ENCODE peak calls at places on chromosomes 13 and 19, in seven cellular contexts. One of them, this sample, is unnamed.

GRCh38 chr19:43769256-43769655 is 11.5 kb downstream of the KCNN4 start:
- DNase-seq in HepG2: no peak
- DNase-seq in GM12878: no peak
- DNase-seq in SK-N-SH: no peak
- DNase-seq in HCT116: no peak
- DNase-seq in H1: no peak
- DNase-seq in K562: no peak
- DNase-seq in this sample: no peak

GRCh38 chr19:41359741-41360140 is 4.2 kb downstream of the B9D2 start:
- DNase-seq in HepG2: no peak
- DNase-seq in GM12878: no peak
- DNase-seq in SK-N-SH: no peak
- DNase-seq in HCT116: no peak
- DNase-seq in H1: no peak
- DNase-seq in K562: no peak
- DNase-seq in this sample: no peak

GRCh38 chr13:27915301-27916207 is 4.2 kb upstream of the PDX1 start:
- DNase-seq in HepG2: no peak
- DNase-seq in GM12878: no peak
- DNase-seq in SK-N-SH: no peak
- DNase-seq in HCT116: no peak
- DNase-seq in H1: peak
- DNase-seq in K562: no peak
- DNase-seq in this sample: no peak

GRCh38 chr19:18419195-18419698 is at the start of gene SSBP4:
- DNase-seq in HepG2: peak
- DNase-seq in GM12878: no peak
- DNase-seq in SK-N-SH: peak
- DNase-seq in HCT116: no peak
- DNase-seq in H1: peak
- DNase-seq in K562: peak
- DNase-seq in this sample: peak

GRCh38 chr13:108780706-108781105 is 151.3 kb downstream of the MYO16 start:
- DNase-seq in HepG2: no peak
- DNase-seq in GM12878: no peak
- DNase-seq in SK-N-SH: no peak
- DNase-seq in HCT116: no peak
- DNase-seq in H1: no peak
- DNase-seq in K562: no peak
- DNase-seq in this sample: no peak

GRCh38 chr13:49084961-49085360 is 109.2 kb downstream of the FNDC3A start:
- DNase-seq in HepG2: no peak
- DNase-seq in GM12878: no peak
- DNase-seq in SK-N-SH: no peak
- DNase-seq in HCT116: no peak
- DNase-seq in H1: no peak
- DNase-seq in K562: no peak
- DNase-seq in this sample: no peak

GRCh38 chr13:35858665-35859064 is 272.5 kb downstream of the DCLK1 start:
- DNase-seq in HepG2: no peak
- DNase-seq in GM12878: no peak
- DNase-seq in SK-N-SH: no peak
- DNase-seq in HCT116: no peak
- DNase-seq in H1: no peak
- DNase-seq in K562: no peak
- DNase-seq in this sample: no peak

GRCh38 chr19:38046254-38047047 is 139.4 kb downstream of the SIPA1L3 start:
- DNase-seq in HepG2: no peak
- DNase-seq in GM12878: peak
- DNase-seq in SK-N-SH: no peak
- DNase-seq in HCT116: no peak
- DNase-seq in H1: no peak
- DNase-seq in K562: no peak
- DNase-seq in this sample: no peak

GRCh38 chr13:74229242-74229641 is 95.0 kb upstream of the KLF12 start:
- DNase-seq in HepG2: no peak
- DNase-seq in GM12878: no peak
- DNase-seq in SK-N-SH: no peak
- DNase-seq in HCT116: no peak
- DNase-seq in H1: no peak
- DNase-seq in K562: no peak
- DNase-seq in this sample: no peak

GRCh38 chr19:6218497-6219146 is 61.2 kb downstream of the MLLT1 start:
- DNase-seq in HepG2: peak
- DNase-seq in GM12878: peak
- DNase-seq in SK-N-SH: peak
- DNase-seq in HCT116: peak
- DNase-seq in H1: peak
- DNase-seq in K562: peak
- DNase-seq in this sample: peak

GRCh38 chr19:49073514-49074378 is 1.2 kb upstream of the KCNA7 start:
- DNase-seq in HepG2: peak
- DNase-seq in GM12878: no peak
- DNase-seq in SK-N-SH: peak
- DNase-seq in HCT116: peak
- DNase-seq in H1: peak
- DNase-seq in K562: peak
- DNase-seq in this sample: peak

GRCh38 chr13:76438050-76438449 is 448.2 kb downstream of the KCTD12 start:
- DNase-seq in HepG2: no peak
- DNase-seq in GM12878: no peak
- DNase-seq in SK-N-SH: no peak
- DNase-seq in HCT116: no peak
- DNase-seq in H1: no peak
- DNase-seq in K562: no peak
- DNase-seq in this sample: no peak

GRCh38 chr13:51811920-51812328 is 8.0 kb upstream of the DHRS12 start:
- DNase-seq in HepG2: no peak
- DNase-seq in GM12878: no peak
- DNase-seq in SK-N-SH: no peak
- DNase-seq in HCT116: no peak
- DNase-seq in H1: no peak
- DNase-seq in K562: peak
- DNase-seq in this sample: no peak

GRCh38 chr13:21957833-21958232 is 287.0 kb downstream of the FGF9 start:
- DNase-seq in HepG2: no peak
- DNase-seq in GM12878: no peak
- DNase-seq in SK-N-SH: no peak
- DNase-seq in HCT116: no peak
- DNase-seq in H1: no peak
- DNase-seq in K562: no peak
- DNase-seq in this sample: no peak

GRCh38 chr13:102847272-102848234 is 1.7 kb downstream of the ERCC5 start:
- DNase-seq in HepG2: no peak
- DNase-seq in GM12878: no peak
- DNase-seq in SK-N-SH: peak
- DNase-seq in HCT116: peak
- DNase-seq in H1: no peak
- DNase-seq in K562: peak
- DNase-seq in this sample: no peak

GRCh38 chr19:19627716-19628498 is at the start of gene LPAR2:
- DNase-seq in HepG2: no peak
- DNase-seq in GM12878: no peak
- DNase-seq in SK-N-SH: peak
- DNase-seq in HCT116: peak
- DNase-seq in H1: peak
- DNase-seq in K562: no peak
- DNase-seq in this sample: peak

GRCh38 chr19:33673258-33673875 is 51.6 kb downstream of the CHST8 start:
- DNase-seq in HepG2: no peak
- DNase-seq in GM12878: no peak
- DNase-seq in SK-N-SH: no peak
- DNase-seq in HCT116: no peak
- DNase-seq in H1: no peak
- DNase-seq in K562: no peak
- DNase-seq in this sample: no peak

GRCh38 chr19:48836089-48837017 is at the start of gene HSD17B14:
- DNase-seq in HepG2: no peak
- DNase-seq in GM12878: no peak
- DNase-seq in SK-N-SH: peak
- DNase-seq in HCT116: no peak
- DNase-seq in H1: peak
- DNase-seq in K562: no peak
- DNase-seq in this sample: no peak

GRCh38 chr19:51976852-51977251 is 9.8 kb downstream of the ZNF350 start:
- DNase-seq in HepG2: no peak
- DNase-seq in GM12878: no peak
- DNase-seq in SK-N-SH: no peak
- DNase-seq in HCT116: no peak
- DNase-seq in H1: no peak
- DNase-seq in K562: no peak
- DNase-seq in this sample: no peak

DNA sequence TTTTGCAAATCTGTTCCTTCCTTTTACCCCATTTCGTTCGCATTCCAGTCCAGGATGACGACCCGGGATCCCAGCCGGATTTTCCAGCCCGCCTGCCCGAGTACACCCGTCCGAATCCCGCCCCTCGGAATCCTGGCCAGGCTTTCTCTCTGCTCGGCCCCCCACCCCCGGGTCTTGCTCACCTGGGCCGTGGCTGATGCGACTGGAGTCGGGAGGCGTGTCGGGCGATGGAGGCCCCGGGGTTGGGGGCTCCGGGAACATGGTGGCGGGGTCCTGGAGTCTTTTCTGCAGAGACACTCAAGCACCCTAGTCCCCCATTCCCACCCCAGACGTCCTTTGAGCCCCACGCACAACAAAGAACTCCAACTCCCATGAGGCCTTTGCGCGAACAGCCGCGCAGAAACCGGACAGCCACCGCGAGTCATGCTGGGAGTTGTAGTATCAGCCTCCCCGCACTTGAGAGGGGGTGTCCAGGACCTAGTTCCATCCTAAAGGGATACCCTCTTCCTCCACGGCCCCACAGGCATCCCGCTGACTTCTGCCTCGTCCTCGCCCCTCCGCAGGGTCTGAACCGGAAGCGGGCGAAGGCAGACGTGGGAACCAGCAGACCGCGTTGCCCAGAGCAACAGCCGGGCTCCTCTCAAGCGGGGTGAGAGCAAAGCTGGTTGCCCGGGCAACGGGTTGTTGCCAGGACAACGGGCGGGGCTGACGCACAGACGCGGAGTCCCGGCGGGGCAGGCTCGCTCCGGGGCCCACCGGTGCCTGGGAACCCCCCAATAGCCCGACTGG is 1.1 kb downstream of the SYT5 start:
- DNase-seq in HepG2: peak
- DNase-seq in GM12878: peak
- DNase-seq in SK-N-SH: peak
- DNase-seq in HCT116: peak
- DNase-seq in H1: peak
- DNase-seq in K562: peak
- DNase-seq in this sample: peak
- TF ChIP-seq JUND in HepG2: no peak
- TF ChIP-seq JUND in GM12878: no peak
- TF ChIP-seq JUND in SK-N-SH: no peak
- TF ChIP-seq JUND in HCT116: peak
- TF ChIP-seq JUND in H1: peak
- TF ChIP-seq JUND in K562: peak
- TF ChIP-seq JUND in this sample: no peak

GRCh38 chr19:4984448-4984990 is 15.6 kb downstream of the KDM4B start:
- DNase-seq in HepG2: no peak
- DNase-seq in GM12878: no peak
- DNase-seq in SK-N-SH: peak
- DNase-seq in HCT116: no peak
- DNase-seq in H1: no peak
- DNase-seq in K562: no peak
- DNase-seq in this sample: no peak
- TF ChIP-seq JUND in HepG2: no peak
- TF ChIP-seq JUND in GM12878: no peak
- TF ChIP-seq JUND in SK-N-SH: no peak
- TF ChIP-seq JUND in HCT116: no peak
- TF ChIP-seq JUND in H1: no peak
- TF ChIP-seq JUND in K562: no peak
- TF ChIP-seq JUND in this sample: no peak

GRCh38 chr13:57409121-57409520 is 222.4 kb upstream of the PCDH17 start:
- DNase-seq in HepG2: no peak
- DNase-seq in GM12878: no peak
- DNase-seq in SK-N-SH: no peak
- DNase-seq in HCT116: no peak
- DNase-seq in H1: no peak
- DNase-seq in K562: no peak
- DNase-seq in this sample: no peak
- TF ChIP-seq JUND in HepG2: no peak
- TF ChIP-seq JUND in GM12878: no peak
- TF ChIP-seq JUND in SK-N-SH: no peak
- TF ChIP-seq JUND in HCT116: no peak
- TF ChIP-seq JUND in H1: no peak
- TF ChIP-seq JUND in K562: no peak
- TF ChIP-seq JUND in this sample: no peak

DNA sequence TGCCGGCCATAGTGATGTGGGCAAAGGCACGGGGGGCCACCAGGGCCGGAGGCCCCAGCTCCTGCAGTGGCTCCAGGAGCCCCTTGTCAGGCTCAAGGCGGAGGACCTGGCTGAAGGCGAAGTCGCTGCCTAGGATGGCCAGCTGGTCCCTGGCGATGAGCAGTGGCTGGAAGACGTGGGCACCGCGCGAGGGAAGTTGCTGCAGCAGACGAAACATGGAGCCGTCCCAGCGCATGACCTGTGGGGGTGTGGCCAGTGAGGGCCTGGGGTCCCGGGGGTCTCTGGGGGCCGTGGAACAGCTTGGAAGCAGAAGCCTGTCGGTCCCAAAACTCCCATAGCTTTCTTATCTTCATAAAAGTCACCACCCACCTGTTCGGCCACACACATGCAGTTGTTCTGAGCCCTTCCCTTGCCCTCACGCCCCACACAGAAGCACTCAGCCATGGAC is 9.6 kb downstream of the LGI4 start:
- DNase-seq in HepG2: no peak
- DNase-seq in GM12878: no peak
- DNase-seq in SK-N-SH: no peak
- DNase-seq in HCT116: no peak
- DNase-seq in H1: no peak
- DNase-seq in K562: no peak
- DNase-seq in this sample: no peak
- TF ChIP-seq JUND in HepG2: no peak
- TF ChIP-seq JUND in GM12878: no peak
- TF ChIP-seq JUND in SK-N-SH: no peak
- TF ChIP-seq JUND in HCT116: no peak
- TF ChIP-seq JUND in H1: no peak
- TF ChIP-seq JUND in K562: no peak
- TF ChIP-seq JUND in this sample: no peak

DNA sequence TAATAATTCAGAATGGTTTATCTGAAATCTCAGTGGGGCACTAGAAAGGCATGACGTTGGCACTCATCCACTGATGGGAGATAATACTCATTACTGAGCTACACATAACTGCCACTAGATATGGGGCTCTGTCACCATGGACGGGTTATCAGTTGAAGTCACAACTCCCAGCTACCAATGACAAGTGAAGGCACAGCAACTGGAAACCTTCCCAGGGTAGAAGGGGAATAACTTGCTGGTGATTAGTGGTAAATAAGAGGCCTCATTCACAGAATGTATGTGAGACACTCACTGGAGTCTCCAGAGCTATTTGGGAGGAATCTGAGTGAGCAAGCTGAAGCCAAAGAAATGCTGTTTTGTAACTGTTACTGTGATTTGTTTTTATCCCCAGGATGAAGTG is 249.6 kb downstream of the ENOX1 start:
- DNase-seq in HepG2: no peak
- DNase-seq in GM12878: no peak
- DNase-seq in SK-N-SH: peak
- DNase-seq in HCT116: no peak
- DNase-seq in H1: no peak
- DNase-seq in K562: no peak
- DNase-seq in this sample: no peak
- TF ChIP-seq JUND in HepG2: no peak
- TF ChIP-seq JUND in GM12878: no peak
- TF ChIP-seq JUND in SK-N-SH: no peak
- TF ChIP-seq JUND in HCT116: no peak
- TF ChIP-seq JUND in H1: no peak
- TF ChIP-seq JUND in K562: no peak
- TF ChIP-seq JUND in this sample: no peak

GRCh38 chr19:11473725-11474124 is 7.1 kb downstream of the ELAVL3 start:
- DNase-seq in HepG2: no peak
- DNase-seq in GM12878: no peak
- DNase-seq in SK-N-SH: peak
- DNase-seq in HCT116: no peak
- DNase-seq in H1: no peak
- DNase-seq in K562: no peak
- DNase-seq in this sample: no peak
- TF ChIP-seq JUND in HepG2: no peak
- TF ChIP-seq JUND in GM12878: no peak
- TF ChIP-seq JUND in SK-N-SH: no peak
- TF ChIP-seq JUND in HCT116: no peak
- TF ChIP-seq JUND in H1: no peak
- TF ChIP-seq JUND in K562: no peak
- TF ChIP-seq JUND in this sample: no peak